ENCODE peak calls at places on chromosomes 4 and X, in nine cellular contexts. One of them, this sample, is unnamed.

GRCh38 chr4:83581411-83582288 is 45.7 kb downstream of the GPAT3 start:
- DNase-seq in transverse colon: no peak
- DNase-seq in esophagus squamous epithelium: no peak
- DNase-seq in gastrocnemius medialis: no peak
- DNase-seq in prostate gland: no peak
- DNase-seq in uterus: no peak
- DNase-seq in breast epithelium: no peak
- DNase-seq in ovary: no peak
- DNase-seq in A549: no peak
- DNase-seq in this sample: no peak

GRCh38 chr4:124907881-124908280 is 195.3 kb upstream of the ANKRD50 start:
- DNase-seq in transverse colon: no peak
- DNase-seq in prostate gland: no peak
- DNase-seq in esophagus squamous epithelium: no peak
- DNase-seq in A549: no peak
- DNase-seq in uterus: no peak
- DNase-seq in ovary: no peak
- DNase-seq in gastrocnemius medialis: no peak
- DNase-seq in breast epithelium: no peak
- DNase-seq in this sample: no peak

GRCh38 chr4:3302164-3302785 is 9.5 kb downstream of the RGS12 start:
- DNase-seq in breast epithelium: no peak
- DNase-seq in A549: no peak
- DNase-seq in esophagus squamous epithelium: no peak
- DNase-seq in uterus: peak
- DNase-seq in ovary: no peak
- DNase-seq in transverse colon: no peak
- DNase-seq in prostate gland: no peak
- DNase-seq in gastrocnemius medialis: peak
- DNase-seq in this sample: no peak

GRCh38 chr4:87589531-87589930 is 18.8 kb upstream of the DSPP start:
- DNase-seq in A549: no peak
- DNase-seq in uterus: no peak
- DNase-seq in esophagus squamous epithelium: no peak
- DNase-seq in ovary: no peak
- DNase-seq in gastrocnemius medialis: no peak
- DNase-seq in prostate gland: no peak
- DNase-seq in breast epithelium: no peak
- DNase-seq in transverse colon: no peak
- DNase-seq in this sample: no peak

GRCh38 chr4:172898715-172899114 is 269.9 kb upstream of the GALNT7 start:
- DNase-seq in prostate gland: no peak
- DNase-seq in breast epithelium: no peak
- DNase-seq in A549: no peak
- DNase-seq in transverse colon: peak
- DNase-seq in uterus: no peak
- DNase-seq in ovary: no peak
- DNase-seq in esophagus squamous epithelium: no peak
- DNase-seq in gastrocnemius medialis: no peak
- DNase-seq in this sample: no peak

GRCh38 chr4:164012396-164013027 is 518.0 kb downstream of the TMA16 start:
- DNase-seq in esophagus squamous epithelium: no peak
- DNase-seq in prostate gland: no peak
- DNase-seq in gastrocnemius medialis: no peak
- DNase-seq in transverse colon: no peak
- DNase-seq in breast epithelium: no peak
- DNase-seq in ovary: no peak
- DNase-seq in A549: no peak
- DNase-seq in uterus: no peak
- DNase-seq in this sample: no peak

GRCh38 chr4:950136-951020 is 18.1 kb downstream of the TMEM175 start:
- DNase-seq in gastrocnemius medialis: peak
- DNase-seq in A549: no peak
- DNase-seq in prostate gland: no peak
- DNase-seq in esophagus squamous epithelium: no peak
- DNase-seq in transverse colon: no peak
- DNase-seq in breast epithelium: no peak
- DNase-seq in ovary: no peak
- DNase-seq in uterus: no peak
- DNase-seq in this sample: peak

GRCh38 chr4:69760455-69760854 is at the start of gene SULT1B1:
- DNase-seq in uterus: no peak
- DNase-seq in A549: no peak
- DNase-seq in ovary: no peak
- DNase-seq in esophagus squamous epithelium: no peak
- DNase-seq in prostate gland: no peak
- DNase-seq in gastrocnemius medialis: no peak
- DNase-seq in transverse colon: peak
- DNase-seq in breast epithelium: no peak
- DNase-seq in this sample: no peak

GRCh38 chr4:153156263-153156662 is 48.0 kb upstream of the TRIM2 start:
- DNase-seq in A549: no peak
- DNase-seq in esophagus squamous epithelium: no peak
- DNase-seq in gastrocnemius medialis: no peak
- DNase-seq in ovary: no peak
- DNase-seq in uterus: no peak
- DNase-seq in transverse colon: no peak
- DNase-seq in breast epithelium: no peak
- DNase-seq in prostate gland: no peak
- DNase-seq in this sample: no peak

GRCh38 chr4:124529131-124529530 is 183.4 kb downstream of the ANKRD50 start:
- DNase-seq in uterus: no peak
- DNase-seq in ovary: no peak
- DNase-seq in breast epithelium: no peak
- DNase-seq in prostate gland: no peak
- DNase-seq in esophagus squamous epithelium: no peak
- DNase-seq in A549: no peak
- DNase-seq in gastrocnemius medialis: no peak
- DNase-seq in transverse colon: no peak
- DNase-seq in this sample: no peak

GRCh38 chrX:41245641-41246040 is 88.3 kb upstream of the DDX3X start:
- DNase-seq in ovary: no peak
- DNase-seq in gastrocnemius medialis: no peak
- DNase-seq in A549: no peak
- DNase-seq in breast epithelium: no peak
- DNase-seq in uterus: no peak
- DNase-seq in prostate gland: no peak
- DNase-seq in esophagus squamous epithelium: no peak
- DNase-seq in transverse colon: no peak
- DNase-seq in this sample: no peak

GRCh38 chr4:1278336-1278670 is 11.4 kb upstream of the MAEA start:
- DNase-seq in A549: peak
- DNase-seq in transverse colon: no peak
- DNase-seq in gastrocnemius medialis: no peak
- DNase-seq in uterus: no peak
- DNase-seq in esophagus squamous epithelium: no peak
- DNase-seq in ovary: no peak
- DNase-seq in breast epithelium: no peak
- DNase-seq in prostate gland: no peak
- DNase-seq in this sample: peak

GRCh38 chrX:107825698-107826285 is at the start of gene MID2:
- DNase-seq in esophagus squamous epithelium: no peak
- DNase-seq in gastrocnemius medialis: peak
- DNase-seq in prostate gland: peak
- DNase-seq in ovary: peak
- DNase-seq in A549: peak
- DNase-seq in uterus: peak
- DNase-seq in breast epithelium: peak
- DNase-seq in transverse colon: peak
- DNase-seq in this sample: peak

GRCh38 chr4:139176299-139177048 is 544 bp downstream of the ELF2 start:
- DNase-seq in gastrocnemius medialis: peak
- DNase-seq in prostate gland: peak
- DNase-seq in transverse colon: peak
- DNase-seq in breast epithelium: peak
- DNase-seq in ovary: peak
- DNase-seq in esophagus squamous epithelium: peak
- DNase-seq in uterus: peak
- DNase-seq in A549: peak
- DNase-seq in this sample: peak

GRCh38 chr4:107577743-107578142 is 142.3 kb downstream of the PAPSS1 start:
- DNase-seq in uterus: no peak
- DNase-seq in breast epithelium: no peak
- DNase-seq in prostate gland: no peak
- DNase-seq in transverse colon: no peak
- DNase-seq in esophagus squamous epithelium: no peak
- DNase-seq in gastrocnemius medialis: no peak
- DNase-seq in A549: no peak
- DNase-seq in ovary: no peak
- DNase-seq in this sample: no peak

GRCh38 chr4:107575243-107575642 is 144.8 kb downstream of the PAPSS1 start:
- DNase-seq in uterus: no peak
- DNase-seq in esophagus squamous epithelium: no peak
- DNase-seq in breast epithelium: no peak
- DNase-seq in A549: no peak
- DNase-seq in gastrocnemius medialis: no peak
- DNase-seq in transverse colon: no peak
- DNase-seq in prostate gland: no peak
- DNase-seq in ovary: no peak
- DNase-seq in this sample: no peak

GRCh38 chr4:107578321-107578720 is 141.7 kb downstream of the PAPSS1 start:
- DNase-seq in gastrocnemius medialis: no peak
- DNase-seq in A549: no peak
- DNase-seq in uterus: no peak
- DNase-seq in esophagus squamous epithelium: no peak
- DNase-seq in ovary: no peak
- DNase-seq in prostate gland: no peak
- DNase-seq in transverse colon: no peak
- DNase-seq in breast epithelium: no peak
- DNase-seq in this sample: no peak

DNA sequence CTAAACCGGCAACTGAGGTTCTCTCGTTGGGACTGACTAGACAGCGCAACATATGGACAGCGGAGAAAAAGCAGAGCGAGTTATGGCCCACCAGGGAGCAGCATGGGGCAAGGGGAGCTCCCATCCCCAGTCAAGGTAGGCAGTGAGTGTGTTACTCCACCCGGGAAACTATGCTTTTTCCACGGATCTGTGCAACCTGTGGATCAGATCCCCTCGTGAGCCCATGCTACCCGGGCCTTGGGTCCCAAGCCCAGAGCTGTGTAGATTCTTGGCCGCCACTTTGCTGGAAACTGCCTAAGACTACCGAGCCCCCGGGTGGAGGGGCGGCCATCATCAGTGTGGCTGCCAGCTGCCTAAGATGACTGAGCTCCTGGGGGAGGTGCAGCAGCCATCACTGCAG is 140.9 kb downstream of the PAPSS1 start:
- DNase-seq in transverse colon: no peak
- DNase-seq in esophagus squamous epithelium: no peak
- DNase-seq in ovary: no peak
- DNase-seq in uterus: no peak
- DNase-seq in prostate gland: no peak
- DNase-seq in A549: no peak
- DNase-seq in gastrocnemius medialis: no peak
- DNase-seq in breast epithelium: no peak
- DNase-seq in this sample: no peak
- TF ChIP-seq CTCF in transverse colon: no peak
- TF ChIP-seq CTCF in esophagus squamous epithelium: no peak
- TF ChIP-seq CTCF in ovary: no peak
- TF ChIP-seq CTCF in uterus: no peak
- TF ChIP-seq CTCF in prostate gland: no peak
- TF ChIP-seq CTCF in A549: no peak
- TF ChIP-seq CTCF in gastrocnemius medialis: no peak
- TF ChIP-seq CTCF in breast epithelium: no peak
- TF ChIP-seq CTCF in this sample: no peak

DNA sequence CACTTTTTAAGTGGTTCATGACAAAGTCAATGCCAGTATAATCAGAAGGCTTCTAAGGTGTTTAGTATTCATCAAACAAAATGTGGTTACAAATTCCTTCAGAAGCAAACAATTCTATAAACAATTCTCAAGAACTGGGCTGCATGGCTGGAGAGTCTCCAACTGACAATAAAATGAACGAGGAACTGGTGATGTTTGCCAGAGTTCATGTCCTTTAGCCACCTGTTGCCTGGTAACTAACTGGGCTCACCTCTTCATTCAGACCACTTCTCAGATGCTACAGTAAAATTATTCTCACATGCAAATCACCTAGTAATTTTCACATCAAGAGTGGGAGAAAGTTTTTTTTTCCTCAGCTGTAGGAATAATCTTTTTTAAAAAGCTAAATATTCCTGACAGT is 53.3 kb downstream of the CAMK2D start:
- DNase-seq in uterus: no peak
- DNase-seq in ovary: no peak
- DNase-seq in prostate gland: no peak
- DNase-seq in esophagus squamous epithelium: no peak
- DNase-seq in A549: no peak
- DNase-seq in transverse colon: no peak
- DNase-seq in gastrocnemius medialis: peak
- DNase-seq in breast epithelium: no peak
- DNase-seq in this sample: no peak
- TF ChIP-seq POLR2A in uterus: no peak
- TF ChIP-seq POLR2A in ovary: no peak
- TF ChIP-seq POLR2A in prostate gland: no peak
- TF ChIP-seq POLR2A in esophagus squamous epithelium: no peak
- TF ChIP-seq POLR2A in A549: no peak
- TF ChIP-seq POLR2A in transverse colon: no peak
- TF ChIP-seq POLR2A in gastrocnemius medialis: no peak
- TF ChIP-seq POLR2A in breast epithelium: no peak
- TF ChIP-seq POLR2A in this sample: no peak

DNA sequence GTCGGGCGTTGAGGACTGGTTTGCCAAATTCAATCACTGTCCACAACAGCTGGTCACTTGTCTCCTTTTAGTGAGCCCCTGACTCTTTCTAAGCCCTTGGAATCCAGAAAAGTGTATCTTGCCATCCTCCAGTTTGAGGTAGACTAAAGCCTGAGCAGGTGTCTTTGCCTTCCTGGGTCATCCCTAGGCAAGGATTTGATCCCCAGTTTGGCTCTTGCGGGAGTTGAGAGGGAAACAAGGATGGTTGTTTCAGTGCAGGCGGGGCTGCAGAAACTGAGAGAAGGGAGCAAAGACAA is 2.2 kb upstream of the FGF5 start:
- DNase-seq in A549: no peak
- DNase-seq in esophagus squamous epithelium: no peak
- DNase-seq in prostate gland: no peak
- DNase-seq in gastrocnemius medialis: no peak
- DNase-seq in uterus: no peak
- DNase-seq in breast epithelium: no peak
- DNase-seq in transverse colon: no peak
- DNase-seq in ovary: no peak
- DNase-seq in this sample: no peak
- H3K4me3 ChIP-seq in A549: no peak
- H3K4me3 ChIP-seq in esophagus squamous epithelium: no peak
- H3K4me3 ChIP-seq in prostate gland: no peak
- H3K4me3 ChIP-seq in gastrocnemius medialis: no peak
- H3K4me3 ChIP-seq in uterus: no peak
- H3K4me3 ChIP-seq in breast epithelium: no peak
- H3K4me3 ChIP-seq in transverse colon: no peak
- H3K4me3 ChIP-seq in ovary: no peak
- H3K4me3 ChIP-seq in this sample: no peak

DNA sequence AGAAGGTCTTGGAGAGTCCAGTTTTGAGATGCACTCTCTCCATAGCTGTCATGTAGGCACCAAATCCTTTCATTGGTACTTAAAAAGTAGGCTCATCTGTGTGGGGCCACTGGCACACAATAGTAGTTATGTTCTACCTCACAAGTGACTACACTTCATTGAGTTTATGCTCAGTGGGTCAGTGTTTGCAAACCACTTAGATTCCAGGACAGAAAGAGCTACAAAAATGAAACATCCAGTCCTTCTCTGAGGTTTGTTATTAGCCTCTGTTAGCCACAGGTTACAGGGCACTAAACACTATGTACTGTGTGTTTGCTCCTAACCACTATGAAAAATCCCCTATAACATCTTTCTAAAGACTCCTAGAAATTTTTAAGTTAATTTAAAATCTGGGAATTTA is 13.8 kb downstream of the RAB28 start:
- DNase-seq in prostate gland: no peak
- DNase-seq in transverse colon: no peak
- DNase-seq in breast epithelium: no peak
- DNase-seq in esophagus squamous epithelium: no peak
- DNase-seq in uterus: no peak
- DNase-seq in gastrocnemius medialis: no peak
- DNase-seq in ovary: no peak
- DNase-seq in A549: no peak
- DNase-seq in this sample: no peak
- TF ChIP-seq CTCF in prostate gland: no peak
- TF ChIP-seq CTCF in transverse colon: no peak
- TF ChIP-seq CTCF in breast epithelium: no peak
- TF ChIP-seq CTCF in esophagus squamous epithelium: no peak
- TF ChIP-seq CTCF in uterus: no peak
- TF ChIP-seq CTCF in gastrocnemius medialis: no peak
- TF ChIP-seq CTCF in ovary: no peak
- TF ChIP-seq CTCF in A549: no peak
- TF ChIP-seq CTCF in this sample: no peak

This sample was measured in lower leg skin.